ENCODE peak calls at places on chromosome 15, in four cellular contexts. T is K562, H is cardiac fibroblast, I is uterus. P is an unnamed sample.
A peak's percentile ranks its signal among the peaks of the same experiment; 100 is the strongest.

GRCh38 chr15:49985463-49985862 is 133.6 kb downstream of the ATP8B4 start:
- DNase-seq in H (no peak), I (no peak), T (no peak), P (no peak)

GRCh38 chr15:44087578-44088190 is 107.4 kb downstream of the FRMD5 start:
- DNase-seq in T (no peak), I (no peak), H (peak; percentile 95), P (peak; percentile 64)

GRCh38 chr15:74793135-74794028 is 11.5 kb downstream of the CSK start:
- DNase-seq in I (no peak), T (peak; percentile 51), H (peak; percentile 40), P (peak; percentile 43)

GRCh38 chr15:47737424-47737823 is 20.1 kb downstream of the SEMA6D start:
- DNase-seq in I (no peak), H (peak; percentile 22), T (no peak), P (no peak)

GRCh38 chr15:75065851-75066509 is 42.6 kb downstream of the PPCDC start:
- DNase-seq in T (peak; percentile 82), I (peak; percentile 42), H (peak; percentile 40), P (no peak)

GRCh38 chr15:51093865-51094605 is 671 bp downstream of the TNFAIP8L3 start:
- DNase-seq in I (peak; percentile 65), T (no peak), H (peak; percentile 66), P (peak; percentile 56)

GRCh38 chr15:68360716-68361115 is 71.2 kb downstream of the ITGA11 start:
- DNase-seq in T (no peak), I (no peak), H (no peak), P (no peak)

GRCh38 chr15:92655178-92655995 is at the start of gene FAM174B:
- DNase-seq in I (no peak), H (no peak), T (no peak), P (no peak)

GRCh38 chr15:38746211-38746610 is 181.6 kb upstream of the RASGRP1 start:
- DNase-seq in I (no peak), H (no peak), T (no peak), P (no peak)

GRCh38 chr15:59372352-59373211 is at the start of gene MYO1E:
- DNase-seq in T (no peak), H (peak; percentile 98), I (peak; percentile 95), P (peak; percentile 98)

GRCh38 chr15:29677871-29678431 is 144.3 kb downstream of the TJP1 start:
- DNase-seq in T (no peak), I (no peak), H (no peak), P (no peak)

GRCh38 chr15:35674873-35675781 is 129.2 kb upstream of the DPH6 start:
- DNase-seq in H (peak; percentile 74), I (no peak), T (no peak), P (no peak)

GRCh38 chr15:74725845-74726773 is 781 bp upstream of the CYP1A1 start:
- DNase-seq in I (no peak), T (peak; percentile 56), H (no peak), P (peak; percentile 38)

GRCh38 chr15:53193149-53193548 is 403.0 kb upstream of the ONECUT1 start:
- DNase-seq in T (no peak), H (peak; percentile 22), I (no peak), P (peak; percentile 27)

GRCh38 chr15:40456299-40456712 is 14.5 kb upstream of the CHST14 start:
- DNase-seq in I (no peak), H (no peak), T (no peak), P (peak; percentile 89)

GRCh38 chr15:92970656-92971055 is 70.5 kb downstream of the CHD2 start:
- DNase-seq in H (peak; percentile 27), T (no peak), I (no peak), P (no peak)

GRCh38 chr15:40441012-40441735 is 421 bp downstream of the BAHD1 start:
- DNase-seq in T (peak; percentile 73), I (no peak), H (no peak), P (no peak)

GRCh38 chr15:81229596-81229995 is 32.9 kb downstream of the IL16 start:
- DNase-seq in I (peak; percentile 30), H (no peak), T (no peak), P (no peak)

GRCh38 chr15:69093614-69094013 is 66.8 kb upstream of the GLCE start:
- DNase-seq in H (no peak), I (no peak), T (no peak), P (no peak)

GRCh38 chr15:68391084-68391483 is 40.9 kb downstream of the ITGA11 start:
- DNase-seq in H (no peak), I (peak; percentile 10), T (no peak), P (no peak)

GRCh38 chr15:92033319-92033718 is 179.8 kb downstream of the SLCO3A1 start:
- DNase-seq in T (no peak), I (no peak), H (no peak), P (no peak)

GRCh38 chr15:59317211-59317610 is 55.5 kb downstream of the MYO1E start:
- DNase-seq in T (no peak), H (no peak), I (no peak), P (no peak)

GRCh38 chr15:87844031-87844430 is 412.5 kb downstream of the NTRK3 start:
- DNase-seq in H (no peak), T (no peak), I (no peak), P (no peak)

GRCh38 chr15:29860872-29861271 is 38.6 kb upstream of the TJP1 start:
- DNase-seq in H (peak; percentile 46), I (no peak), T (no peak), P (peak; percentile 12)

GRCh38 chr15:32867313-32867626 is 149.5 kb downstream of the GREM1 start:
- DNase-seq in I (no peak), T (no peak), H (peak; percentile 93), P (peak; percentile 75)

GRCh38 chr15:92901053-92901761 is 1.1 kb downstream of the CHD2 start:
- DNase-seq in T (no peak), I (no peak), H (peak; percentile 43), P (peak; percentile 33)

GRCh38 chr15:25691544-25692430 is 171.3 kb downstream of the ATP10A start:
- DNase-seq in H (peak; percentile 16), T (no peak), I (no peak), P (no peak)

GRCh38 chr15:25967120-25967519 is 104.0 kb upstream of the ATP10A start:
- DNase-seq in H (peak; percentile 3), I (no peak), T (no peak), P (no peak)

GRCh38 chr15:60477991-60478632 is 830 bp downstream of the ICE2 start:
- DNase-seq in H (peak; percentile 41), T (no peak), I (no peak), P (peak; percentile 27)

GRCh38 chr15:31476411-31476810 is 149.8 kb downstream of the KLF13 start:
- DNase-seq in H (no peak), I (peak; percentile 4), T (no peak), P (no peak)

DNA sequence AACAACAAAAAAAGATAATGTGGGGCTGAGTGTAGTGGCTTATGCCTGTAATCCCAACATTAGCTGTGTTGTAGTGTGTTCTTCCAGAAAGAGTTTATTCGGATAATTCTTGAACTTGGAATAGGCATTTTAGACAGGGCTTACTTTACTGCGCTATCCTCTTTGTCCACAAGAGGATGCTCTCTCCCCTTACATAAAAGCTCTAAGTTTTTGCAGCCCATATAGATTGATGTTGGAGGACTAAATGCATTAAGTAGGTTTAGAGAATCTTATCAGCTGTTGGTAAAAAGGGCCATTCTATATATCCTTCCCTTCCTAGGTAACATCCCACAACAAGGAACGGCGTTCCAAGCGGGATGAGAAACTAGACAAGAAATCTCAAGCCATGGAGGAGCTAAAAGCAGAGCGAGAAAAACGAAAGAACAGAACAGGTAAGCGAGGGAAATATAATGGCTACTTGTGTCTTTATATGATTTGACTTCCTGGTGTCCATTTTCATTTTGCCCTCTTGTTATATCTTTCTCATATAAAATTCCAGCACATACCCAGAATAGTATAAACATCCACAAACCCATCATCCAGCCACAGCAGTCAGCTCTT is 27.8 kb upstream of the ITPKA start:
- DNase-seq in T (peak; percentile 39), H (peak; percentile 79), I (no peak), P (peak; percentile 59)
- TF ChIP-seq CTCF in T (peak; percentile 72), H (peak; percentile 99), I (peak; percentile 24), P (peak; percentile 93)

DNA sequence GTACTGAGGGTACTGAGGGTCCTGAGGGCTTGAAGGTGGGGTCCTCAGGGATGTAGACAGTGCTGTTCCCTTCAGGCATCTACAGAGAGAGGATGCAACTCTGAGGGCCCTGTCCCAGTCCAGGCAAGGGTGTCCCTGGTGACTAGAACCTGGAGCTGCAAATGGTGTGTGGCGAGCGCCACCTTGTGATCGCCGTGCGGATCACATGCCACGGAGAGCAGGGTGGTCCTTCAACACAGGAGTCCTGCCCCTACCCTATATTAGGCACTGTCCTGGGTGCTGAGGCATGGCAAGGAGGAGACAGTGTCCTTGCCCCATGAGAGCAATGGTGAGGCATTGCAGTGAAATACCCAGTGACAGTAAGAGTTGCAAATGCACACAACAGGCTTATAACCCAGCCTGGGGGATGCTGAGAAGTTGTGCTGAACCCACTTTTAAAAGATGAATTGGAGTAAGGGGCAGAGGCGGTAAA is 23.6 kb downstream of the RHCG start:
- DNase-seq in T (peak; percentile 84), H (peak; percentile 70), I (no peak), P (peak; percentile 67)
- TF ChIP-seq CTCF in T (peak; percentile 94), H (peak; percentile 86), I (no peak), P (peak; percentile 88)

GRCh38 chr15:65927545-65927944 is 58.3 kb downstream of the RAB11A start:
- DNase-seq in H (no peak), T (no peak), I (no peak), P (peak; percentile 5)
- TF ChIP-seq CTCF in H (peak; percentile 29), T (no peak), I (no peak), P (peak; percentile 11)

GRCh38 chr15:99744142-99744541 is 10.9 kb upstream of the LYSMD4 start:
- DNase-seq in H (no peak), T (no peak), I (no peak), P (no peak)
- TF ChIP-seq CTCF in H (no peak), T (peak; percentile 27), I (no peak), P (no peak)

GRCh38 chr15:85592148-85592547 is 202.6 kb downstream of the KLHL25 start:
- DNase-seq in I (no peak), H (peak; percentile 92), T (no peak), P (peak; percentile 80)
- TF ChIP-seq CTCF in I (peak; percentile 39), H (peak; percentile 29), T (no peak), P (no peak)

DNA sequence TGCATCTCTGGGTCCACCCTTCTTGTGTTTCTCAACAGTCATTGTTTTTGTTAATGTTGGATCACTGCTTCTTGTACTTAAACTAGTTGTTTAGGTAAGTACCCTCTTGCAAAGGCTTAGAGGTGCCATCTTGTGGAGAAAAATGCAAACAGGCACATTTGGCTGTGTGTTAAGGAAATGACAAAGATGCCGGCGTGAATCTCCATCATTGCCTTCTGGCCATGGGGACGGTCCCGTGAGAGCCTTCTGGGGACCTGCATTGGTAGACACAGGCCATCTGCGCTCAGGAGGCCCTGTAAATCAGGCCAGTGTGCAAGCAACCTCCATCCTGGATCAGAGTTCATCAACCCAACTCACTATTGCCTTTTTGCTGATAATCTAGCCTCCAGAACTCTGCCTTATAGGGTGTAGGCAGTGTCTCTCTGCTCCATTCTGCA is 158.6 kb upstream of the NR2E3 start:
- DNase-seq in I (no peak), H (peak; percentile 92), T (no peak), P (peak; percentile 78)
- TF ChIP-seq CTCF in I (peak; percentile 16), H (peak; percentile 70), T (peak; percentile 47), P (peak; percentile 68)